ENCODE peak calls at places on chromosomes 16 and 17, in four cellular contexts. K, J, P and B are unnamed samples.
A peak's percentile ranks its signal among the peaks of the same experiment; 100 is the strongest.

GRCh38 chr16:46743232-46743719 is 4.9 kb downstream of the MYLK3 start:
- DNase-seq in P (peak; percentile 84), K (no peak), J (no peak), B (no peak)

GRCh38 chr17:82531431-82531881 is 11.9 kb downstream of the FOXK2 start:
- DNase-seq in J (no peak), K (no peak), P (no peak), B (no peak)

GRCh38 chr17:17795946-17796786 is 40.6 kb downstream of the SREBF1 start:
- DNase-seq in K (no peak), J (no peak), P (no peak), B (no peak)

GRCh38 chr16:85327731-85328664 is 215.7 kb upstream of the CIBAR2 start:
- DNase-seq in P (no peak), J (no peak), K (no peak), B (no peak)

GRCh38 chr17:67467500-67468481 is 90.7 kb downstream of the PITPNC1 start:
- DNase-seq in J (no peak), P (no peak), K (no peak), B (no peak)

GRCh38 chr16:48300391-48300856 is 53.1 kb upstream of the ABCC11 start:
- DNase-seq in P (no peak), K (no peak), J (no peak), B (no peak)

GRCh38 chr16:29192329-29193247 is 207.7 kb downstream of the LAT start:
- DNase-seq in J (no peak), K (no peak), P (peak; percentile 61), B (peak; percentile 5)

GRCh38 chr16:17026600-17027242 is 444.0 kb downstream of the XYLT1 start:
- DNase-seq in K (no peak), J (no peak), P (no peak), B (peak; percentile 10)

GRCh38 chr16:70735141-70735979 is 49.5 kb upstream of the MTSS2 start:
- DNase-seq in P (no peak), K (peak; percentile 71), J (no peak), B (no peak)

GRCh38 chr16:69396187-69397061 is 10.6 kb upstream of the TERF2 start:
- DNase-seq in J (no peak), K (peak; percentile 70), P (no peak), B (peak; percentile 83)

GRCh38 chr17:18362509-18363020 is 785 bp downstream of the SHMT1 start:
- DNase-seq in J (no peak), P (no peak), K (peak; percentile 40), B (peak; percentile 68)

GRCh38 chr17:14604920-14605599 is 304.2 kb downstream of the HS3ST3B1 start:
- DNase-seq in P (peak; percentile 79), J (peak; percentile 2), K (no peak), B (peak; percentile 27)

GRCh38 chr16:90046122-90046970 is 27.1 kb upstream of the DBNDD1 start:
- DNase-seq in J (no peak), K (no peak), P (no peak), B (no peak)

GRCh38 chr16:1175566-1176279 is 22.8 kb downstream of the CACNA1H start:
- DNase-seq in J (no peak), K (no peak), P (no peak), B (no peak)

GRCh38 chr17:43043306-43043705 is 18.3 kb downstream of the RND2 start:
- DNase-seq in P (no peak), K (no peak), J (no peak), B (no peak)

GRCh38 chr16:715448-716249 is 731 bp downstream of the METRN start:
- DNase-seq in J (no peak), P (no peak), K (no peak), B (no peak)

GRCh38 chr16:7182510-7183109 is 150.0 kb upstream of the RBFOX1 start:
- DNase-seq in J (no peak), P (no peak), K (no peak), B (no peak)

GRCh38 chr16:53159781-53160436 is 105.1 kb downstream of the CHD9 start:
- DNase-seq in K (no peak), P (no peak), J (no peak), B (no peak)

DNA sequence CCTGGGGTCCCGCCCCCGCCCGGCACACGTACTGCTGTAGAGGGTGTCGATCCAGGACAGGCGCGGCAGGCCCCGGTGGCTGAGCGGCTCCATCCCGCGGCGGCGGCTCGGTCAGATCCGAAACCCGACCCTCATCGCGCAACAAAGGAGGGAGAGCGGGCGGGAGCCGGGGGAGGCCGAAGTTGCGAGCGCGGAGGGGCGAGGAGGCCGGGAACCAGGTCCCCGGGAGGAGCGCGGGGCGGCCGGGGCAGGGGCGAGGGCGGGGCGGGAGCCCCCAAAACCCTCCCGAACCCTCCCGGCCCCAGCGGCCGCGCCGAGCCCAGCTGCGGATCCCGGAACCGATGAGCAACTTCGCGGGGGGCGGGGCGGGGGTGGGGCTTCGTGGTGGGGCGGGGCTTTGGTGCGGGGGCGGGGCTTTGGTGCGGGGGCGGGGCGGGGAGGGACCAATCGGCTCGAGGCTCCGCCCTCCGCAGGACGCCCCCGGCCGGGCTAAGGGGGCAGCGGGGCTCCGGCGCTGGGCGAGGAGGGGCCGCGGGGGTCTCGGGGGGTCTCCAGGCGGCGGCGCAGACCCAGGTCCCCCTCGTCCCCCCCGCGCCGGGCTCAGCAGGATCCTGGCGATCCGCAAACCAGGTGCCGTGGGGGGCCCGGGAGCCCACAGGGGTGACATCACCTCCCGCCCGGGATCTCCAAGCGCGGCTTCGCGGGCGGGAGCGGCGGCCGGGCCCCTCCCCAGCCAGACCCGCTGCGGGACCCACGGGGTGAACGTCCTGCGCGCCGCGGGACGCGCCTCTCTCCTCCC is at the start of gene ABR:
- DNase-seq in P (peak; percentile 90), K (no peak), J (no peak), B (peak; percentile 46)
- TF ChIP-seq POLR2A in P (no peak), K (peak; percentile 53), J (no peak), B (peak; percentile 20)

GRCh38 chr17:7237266-7237760 is 1.9 kb downstream of the PHF23 start:
- DNase-seq in K (no peak), J (no peak), P (no peak), B (no peak)

GRCh38 chr17:7238418-7239090 is 703 bp downstream of the PHF23 start:
- DNase-seq in K (no peak), P (no peak), J (no peak), B (no peak)

GRCh38 chr17:7239091-7240027 is at the start of gene PHF23:
- DNase-seq in K (peak; percentile 99), J (peak; percentile 96), P (peak; percentile 99), B (peak; percentile 99)

GRCh38 chr17:7236808-7237207 is 2.4 kb downstream of the PHF23 start:
- DNase-seq in P (peak; percentile 78), K (no peak), J (no peak), B (no peak)

DNA sequence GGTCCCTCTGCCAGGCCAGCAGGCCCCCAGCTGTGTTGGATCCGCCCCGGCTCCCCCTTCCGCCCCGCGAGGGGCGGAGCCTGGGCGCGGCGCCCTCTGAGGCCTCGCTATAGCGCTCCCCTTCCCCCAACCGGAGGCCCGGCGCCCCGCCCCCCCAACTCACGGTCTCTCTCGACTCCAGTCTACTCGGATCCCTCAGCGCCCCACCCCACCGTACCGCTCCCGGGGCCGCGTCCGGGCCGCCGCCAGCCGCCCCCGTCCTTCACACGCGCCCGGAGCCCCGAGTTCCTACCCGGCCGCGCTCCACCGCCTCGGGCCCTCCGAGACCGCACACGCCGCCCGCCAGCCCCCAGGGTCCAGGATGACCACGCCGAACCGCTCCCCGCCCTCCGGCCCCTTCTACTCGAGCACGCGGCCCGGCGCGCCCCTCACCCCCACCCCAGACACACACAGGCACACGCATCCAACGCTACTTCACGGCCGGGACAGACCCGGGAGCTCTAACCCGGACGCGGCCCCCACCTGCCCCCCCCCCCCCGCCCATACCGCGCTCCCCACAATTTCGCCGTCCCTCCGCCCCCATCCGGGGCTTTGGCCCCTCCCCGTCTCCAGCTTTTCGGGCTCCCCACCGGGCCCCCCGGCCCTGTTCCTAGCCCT is 1.4 kb downstream of the PHF23 start:
- DNase-seq in K (peak; percentile 71), P (peak; percentile 97), J (no peak), B (peak; percentile 91)
- TF ChIP-seq POLR2A in K (no peak), P (no peak), J (peak; percentile 42), B (peak; percentile 47)

GRCh38 chr17:59845595-59846390 is 47.0 kb downstream of the TUBD1 start:
- DNase-seq in J (no peak), P (no peak), K (peak; percentile 73), B (peak; percentile 81)
- TF ChIP-seq POLR2A in J (no peak), P (no peak), K (peak; percentile 20), B (peak; percentile 55)

GRCh38 chr17:360141-360705 is 7.6 kb upstream of the RPH3AL start:
- DNase-seq in J (no peak), P (peak; percentile 25), K (no peak), B (no peak)

GRCh38 chr17:354651-355556 is 2.3 kb upstream of the RPH3AL start:
- DNase-seq in J (no peak), K (no peak), P (peak; percentile 31), B (no peak)

GRCh38 chr17:358491-359133 is 6.0 kb upstream of the RPH3AL start:
- DNase-seq in P (peak; percentile 71), J (no peak), K (no peak), B (no peak)

GRCh38 chr17:356671-357434 is 4.2 kb upstream of the RPH3AL start:
- DNase-seq in K (no peak), J (no peak), P (peak; percentile 47), B (no peak)

DNA sequence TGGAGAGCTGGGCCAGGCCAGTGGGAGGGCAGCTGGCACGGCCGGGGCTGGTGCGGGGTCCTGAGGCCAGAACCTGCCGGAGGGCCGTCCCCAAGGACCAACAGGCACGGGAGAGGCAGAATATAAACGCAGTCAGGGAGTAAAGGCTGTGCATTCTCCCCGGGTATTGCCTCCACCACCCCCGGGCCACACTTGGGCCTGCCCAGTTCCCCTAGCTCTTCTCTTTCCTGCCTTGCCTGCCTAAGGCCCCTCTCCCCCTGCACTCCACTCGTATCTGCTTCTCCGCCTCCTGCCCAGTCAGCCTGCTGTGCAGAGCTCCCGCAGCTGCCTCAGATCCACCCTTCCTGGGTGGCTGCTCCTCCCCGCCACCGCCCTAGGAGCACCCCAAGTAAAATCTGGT is 5.0 kb upstream of the RPH3AL start:
- DNase-seq in J (no peak), P (peak; percentile 50), K (no peak), B (no peak)
- TF ChIP-seq POLR2A in J (no peak), P (no peak), K (no peak), B (no peak)

DNA sequence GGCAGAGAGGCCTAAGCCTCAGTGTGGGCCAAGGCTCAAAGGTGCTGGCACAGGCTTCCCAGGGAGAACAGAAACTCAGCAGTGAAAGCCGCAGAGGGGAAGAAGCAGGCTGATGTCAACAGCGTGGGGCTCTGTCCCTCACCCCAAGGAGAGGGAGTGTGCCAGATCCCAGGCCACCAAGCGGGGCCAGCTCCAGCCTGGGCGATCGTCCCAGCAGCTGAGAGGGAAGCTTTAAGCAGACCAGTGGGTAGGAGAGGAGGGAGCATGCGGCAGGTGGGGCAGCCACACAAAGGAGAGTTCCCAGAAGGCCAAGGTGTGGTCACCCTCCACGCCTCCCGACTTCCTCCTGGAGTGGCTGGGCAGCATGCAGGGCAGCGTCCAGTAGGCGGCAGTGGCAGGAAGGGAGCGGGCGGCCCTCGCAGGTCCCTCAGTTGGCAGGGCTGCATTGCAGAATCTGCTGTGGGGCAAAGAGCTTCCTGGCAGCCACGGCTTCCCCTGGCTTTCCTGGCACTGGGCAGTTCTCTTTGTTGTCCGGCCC is 6.0 kb downstream of the SYNGR2 start:
- DNase-seq in K (peak; percentile 88), J (no peak), P (peak; percentile 94), B (peak; percentile 91)
- TF ChIP-seq POLR2A in K (no peak), J (peak; percentile 41), P (no peak), B (peak; percentile 85)